ENCODE peak calls at places on chromosomes 6 and 20, in six cellular contexts. C is HCT116, J is HepG2, X is H1, W is GM12878, Q is SK-N-SH. G is an unnamed sample.

GRCh38 chr20:768426-768978 is at the start of gene SLC52A3:
- DNase-seq in X (peak), J (peak), Q (no peak), C (peak), W (no peak), G (peak)

GRCh38 chr20:24684954-24685691 is 215.7 kb downstream of the SYNDIG1 start:
- DNase-seq in W (no peak), Q (no peak), C (no peak), J (no peak), X (no peak), G (no peak)

GRCh38 chr6:96499781-96500180 is 21.8 kb upstream of the UFL1 start:
- DNase-seq in C (no peak), Q (no peak), W (no peak), J (no peak), X (no peak), G (no peak)

GRCh38 chr6:154613137-154613676 is 102.7 kb upstream of the CNKSR3 start:
- DNase-seq in C (no peak), Q (no peak), X (no peak), J (no peak), W (no peak), G (no peak)

GRCh38 chr6:129104560-129104959 is 221.6 kb downstream of the LAMA2 start:
- DNase-seq in J (no peak), X (no peak), Q (no peak), C (no peak), W (no peak), G (no peak)

GRCh38 chr6:34059914-34060313 is 86.0 kb downstream of the GRM4 start:
- DNase-seq in C (no peak), Q (no peak), X (no peak), W (no peak), J (no peak), G (no peak)

GRCh38 chr20:44120676-44121425 is 66.1 kb downstream of the JPH2 start:
- DNase-seq in Q (no peak), X (no peak), J (no peak), C (no peak), W (no peak), G (no peak)

GRCh38 chr6:2099870-2100269 is 145.5 kb downstream of the GMDS start:
- DNase-seq in C (no peak), Q (no peak), X (no peak), J (no peak), W (no peak), G (no peak)

GRCh38 chr6:16871047-16871446 is 109.8 kb upstream of the ATXN1 start:
- DNase-seq in C (no peak), X (no peak), Q (no peak), W (no peak), J (no peak), G (no peak)

GRCh38 chr20:48530957-48531356 is 296.8 kb downstream of the PREX1 start:
- DNase-seq in Q (no peak), X (no peak), W (no peak), J (no peak), C (no peak), G (peak)

GRCh38 chr6:81382852-81383251 is 369.6 kb downstream of the TENT5A start:
- DNase-seq in Q (no peak), C (no peak), J (no peak), X (no peak), W (no peak), G (no peak)

GRCh38 chr20:23061713-23062561 is 12.5 kb upstream of the THBD start:
- DNase-seq in X (peak), Q (no peak), C (no peak), W (no peak), J (peak), G (no peak)

GRCh38 chr20:6231551-6231950 is 108.7 kb upstream of the FERMT1 start:
- DNase-seq in Q (no peak), W (no peak), C (no peak), X (no peak), J (no peak), G (no peak)

GRCh38 chr20:34985439-34986310 is 30.0 kb downstream of the MYH7B start:
- DNase-seq in X (no peak), C (no peak), J (no peak), Q (no peak), W (no peak), G (no peak)

GRCh38 chr20:35252037-35252461 is 25.6 kb downstream of the MMP24 start:
- DNase-seq in X (no peak), Q (no peak), C (no peak), J (no peak), W (peak), G (no peak)

GRCh38 chr6:129701721-129702455 is 8.1 kb downstream of the ARHGAP18 start:
- DNase-seq in W (no peak), J (no peak), Q (no peak), X (no peak), C (no peak), G (no peak)

GRCh38 chr20:38573381-38573780 is 7.6 kb upstream of the ADIG start:
- DNase-seq in X (no peak), W (no peak), C (no peak), J (no peak), Q (no peak), G (no peak)

GRCh38 chr6:30154709-30155521 is 6.1 kb downstream of the TRIM10 start:
- DNase-seq in W (no peak), J (peak), C (no peak), Q (no peak), X (no peak), G (peak)

GRCh38 chr6:1906625-1907024 is 296.9 kb downstream of the FOXC1 start:
- DNase-seq in J (no peak), C (no peak), W (no peak), X (no peak), Q (no peak), G (no peak)

GRCh38 chr6:71471718-71472117 is 183.1 kb downstream of the OGFRL1 start:
- DNase-seq in C (no peak), W (no peak), X (no peak), Q (no peak), J (no peak), G (no peak)

GRCh38 chr6:137949686-137950390 is 82.8 kb downstream of the TNFAIP3 start:
- DNase-seq in C (no peak), Q (no peak), W (no peak), J (no peak), X (no peak), G (no peak)

GRCh38 chr6:140043762-140044378 is 669.4 kb upstream of the CITED2 start:
- DNase-seq in C (peak), Q (no peak), J (no peak), W (no peak), X (no peak), G (no peak)

GRCh38 chr6:145823322-145823944 is 8.8 kb upstream of the FBXO30 start:
- DNase-seq in J (no peak), X (no peak), Q (no peak), W (no peak), C (no peak), G (no peak)

GRCh38 chr6:170175644-170176620 is 114.9 kb downstream of the DLL1 start:
- DNase-seq in X (peak), C (no peak), J (no peak), W (no peak), Q (peak), G (no peak)

GRCh38 chr20:25459111-25459830 is 51.8 kb downstream of the GINS1 start:
- DNase-seq in C (no peak), Q (no peak), J (no peak), X (no peak), W (no peak), G (no peak)

GRCh38 chr6:36839819-36840379 is 655 bp upstream of the CPNE5 start:
- DNase-seq in Q (peak), W (no peak), C (peak), X (peak), J (no peak), G (peak)

GRCh38 chr6:168221497-168222079 is 98.0 kb downstream of the DACT2 start:
- DNase-seq in J (no peak), X (no peak), C (no peak), W (no peak), Q (no peak), G (no peak)

GRCh38 chr6:33419580-33420492 is at the start of gene SYNGAP1:
- DNase-seq in J (no peak), Q (peak), C (no peak), W (no peak), X (peak), G (no peak)

GRCh38 chr6:16985484-16986284 is 116.2 kb upstream of the STMND1 start:
- DNase-seq in W (no peak), C (no peak), Q (no peak), J (no peak), X (no peak), G (no peak)

DNA sequence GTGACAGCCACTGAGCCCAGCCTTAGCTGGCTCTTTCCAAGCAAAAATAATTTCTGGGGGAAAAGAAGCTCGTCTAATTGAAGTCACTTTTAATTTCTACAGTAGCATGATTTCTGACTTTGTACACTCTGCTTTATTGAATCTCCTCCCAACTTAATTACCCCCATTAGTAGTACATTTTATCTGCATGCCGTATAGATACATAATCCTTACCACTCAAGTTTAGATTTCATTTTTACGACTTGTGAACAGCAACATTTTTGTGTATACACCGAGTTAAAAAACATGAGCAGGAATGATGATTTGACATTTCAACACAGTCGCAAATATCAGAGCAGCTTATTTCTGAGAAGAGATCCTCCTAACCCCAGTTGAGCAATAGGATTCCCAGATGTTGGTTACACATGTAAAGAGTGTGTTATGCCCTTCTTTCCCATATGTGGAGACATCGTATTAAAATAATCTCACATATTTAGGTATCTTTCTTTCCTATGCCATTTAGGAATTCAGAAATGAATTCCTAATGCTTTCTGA is 127.3 kb upstream of the MTHFD1L start:
- DNase-seq in J (no peak), C (no peak), W (no peak), Q (no peak), X (no peak), G (no peak)
- TF ChIP-seq JUND in J (no peak), C (no peak), W (no peak), Q (no peak), X (no peak), G (no peak)

GRCh38 chr20:57002066-57002570 is 264.3 kb downstream of the BMP7 start:
- DNase-seq in J (no peak), Q (no peak), C (no peak), W (no peak), X (no peak), G (no peak)

GRCh38 chr20:57001126-57001767 is 265.2 kb downstream of the BMP7 start:
- DNase-seq in X (no peak), C (no peak), Q (no peak), W (no peak), J (no peak), G (no peak)

GRCh38 chr20:57003012-57003411 is 263.4 kb downstream of the BMP7 start:
- DNase-seq in X (no peak), W (no peak), C (no peak), J (no peak), Q (no peak), G (no peak)

GRCh38 chr20:56998438-56998837 is 268.0 kb downstream of the BMP7 start:
- DNase-seq in C (no peak), J (no peak), Q (no peak), X (no peak), W (no peak), G (no peak)

DNA sequence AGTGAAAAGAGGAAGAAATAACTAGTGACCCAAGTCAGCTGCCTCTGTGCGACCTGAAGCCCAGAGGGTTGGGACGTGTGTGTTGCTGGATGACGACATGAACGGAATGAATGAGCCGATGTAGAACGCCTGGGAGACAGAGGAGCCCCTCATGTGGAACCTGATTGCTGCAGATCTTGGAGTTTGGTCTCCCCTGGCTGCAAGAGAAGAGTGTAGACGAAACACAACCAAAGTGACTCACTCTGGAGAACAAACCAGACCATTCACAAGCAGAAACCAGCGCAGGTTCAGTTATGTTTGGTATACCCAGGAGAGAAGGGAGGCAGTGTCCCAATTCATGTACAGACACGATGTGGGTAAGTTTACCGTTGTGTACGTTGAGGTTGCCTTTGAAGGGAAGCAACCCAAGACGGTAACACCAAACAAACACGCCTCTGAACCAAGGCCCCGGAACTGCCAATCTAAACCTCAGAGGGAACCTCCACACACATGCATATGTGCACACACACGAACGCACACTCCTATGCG is 265.9 kb downstream of the BMP7 start:
- DNase-seq in Q (no peak), C (no peak), X (no peak), J (no peak), W (no peak), G (no peak)
- TF ChIP-seq JUND in Q (no peak), C (no peak), X (no peak), J (no peak), W (no peak), G (no peak)

DNA sequence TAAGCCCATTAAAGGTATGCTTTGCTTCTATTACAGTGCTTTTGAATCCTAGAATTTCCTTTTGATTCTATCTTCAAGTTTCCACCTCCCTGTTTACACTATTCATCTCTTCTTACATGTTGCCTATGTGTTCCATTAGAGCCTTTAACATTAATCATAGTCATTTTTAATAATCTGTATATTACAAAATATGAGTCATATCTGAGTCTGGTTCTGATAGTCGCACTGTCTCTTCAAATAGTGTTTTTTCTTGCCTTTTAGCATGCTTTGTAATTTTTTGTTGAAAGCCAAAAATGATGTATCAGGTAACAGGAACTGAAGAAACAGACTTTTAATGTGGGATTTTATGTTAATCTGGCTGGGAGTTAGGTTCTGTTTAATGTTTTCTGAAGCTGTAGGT is 68.4 kb downstream of the DNAAF9 start:
- DNase-seq in X (no peak), Q (no peak), C (no peak), J (no peak), W (no peak), G (no peak)
- TF ChIP-seq JUND in X (no peak), Q (peak), C (no peak), J (no peak), W (no peak), G (no peak)

DNA sequence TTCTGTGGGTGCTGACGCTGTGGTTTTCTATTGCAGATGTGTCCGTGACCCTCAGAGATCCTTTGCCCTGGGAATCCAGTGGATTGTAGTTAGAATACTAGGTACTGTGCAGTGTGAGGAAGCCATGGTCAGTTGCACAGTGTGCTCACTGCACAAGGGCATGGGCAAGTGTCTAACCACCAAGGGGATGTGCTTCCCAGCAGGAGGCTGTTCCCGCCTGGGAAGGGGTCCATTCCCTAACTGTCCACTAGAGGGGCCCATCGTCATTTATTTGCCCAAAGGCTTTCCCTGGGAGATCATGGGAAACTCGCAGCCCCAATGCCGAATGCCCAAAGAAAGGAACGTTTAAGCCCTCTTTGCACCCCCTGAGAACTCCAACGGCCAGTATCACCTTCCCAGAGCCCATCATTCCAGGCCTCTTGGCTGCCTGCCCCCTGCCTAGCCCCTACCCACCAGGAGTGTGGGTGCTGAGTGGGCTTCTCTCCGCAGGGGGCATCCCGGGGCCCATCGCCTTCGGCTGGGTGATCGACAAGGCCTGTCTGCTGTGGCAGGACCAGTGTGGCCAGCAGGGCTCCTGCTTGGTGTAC is 26.2 kb downstream of the SLCO4A1 start:
- DNase-seq in X (peak), W (no peak), Q (peak), J (peak), C (peak), G (peak)
- TF ChIP-seq JUND in X (no peak), W (no peak), Q (no peak), J (no peak), C (no peak), G (no peak)

GRCh38 chr20:11255455-11255854 is 581.7 kb upstream of the JAG1 start:
- DNase-seq in Q (no peak), C (no peak), W (no peak), X (no peak), J (no peak), G (no peak)

GRCh38 chr20:11261533-11262000 is 587.8 kb upstream of the JAG1 start:
- DNase-seq in W (peak), Q (no peak), C (no peak), X (no peak), J (no peak), G (no peak)

GRCh38 chr20:11260611-11261010 is 586.8 kb upstream of the JAG1 start:
- DNase-seq in Q (no peak), W (no peak), J (no peak), C (no peak), X (no peak), G (no peak)

GRCh38 chr20:11252447-11252846 is 578.6 kb upstream of the JAG1 start:
- DNase-seq in X (no peak), J (no peak), C (no peak), W (no peak), Q (no peak), G (no peak)

DNA sequence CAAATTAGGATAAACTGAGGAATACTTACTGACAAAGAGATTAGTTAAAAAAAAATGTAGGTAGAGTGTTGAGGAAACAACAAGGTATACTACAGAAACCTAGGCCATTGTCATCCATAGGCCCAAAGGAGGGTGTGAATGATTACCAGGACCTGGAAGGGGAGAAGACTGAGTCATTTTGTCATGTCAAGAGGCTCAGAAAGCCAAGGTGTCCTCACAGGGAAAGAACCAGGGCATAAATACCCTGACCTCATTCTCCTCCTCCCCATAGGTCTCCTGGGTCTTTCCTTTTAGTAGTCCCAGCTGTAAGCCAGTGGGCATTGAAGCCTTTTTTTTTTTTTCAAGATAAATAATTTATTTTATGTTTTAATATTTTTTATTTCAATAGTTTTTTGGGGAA is 582.1 kb upstream of the JAG1 start:
- DNase-seq in C (no peak), X (no peak), Q (no peak), W (no peak), J (no peak), G (no peak)
- TF ChIP-seq JUND in C (no peak), X (no peak), Q (no peak), W (no peak), J (no peak), G (no peak)

DNA sequence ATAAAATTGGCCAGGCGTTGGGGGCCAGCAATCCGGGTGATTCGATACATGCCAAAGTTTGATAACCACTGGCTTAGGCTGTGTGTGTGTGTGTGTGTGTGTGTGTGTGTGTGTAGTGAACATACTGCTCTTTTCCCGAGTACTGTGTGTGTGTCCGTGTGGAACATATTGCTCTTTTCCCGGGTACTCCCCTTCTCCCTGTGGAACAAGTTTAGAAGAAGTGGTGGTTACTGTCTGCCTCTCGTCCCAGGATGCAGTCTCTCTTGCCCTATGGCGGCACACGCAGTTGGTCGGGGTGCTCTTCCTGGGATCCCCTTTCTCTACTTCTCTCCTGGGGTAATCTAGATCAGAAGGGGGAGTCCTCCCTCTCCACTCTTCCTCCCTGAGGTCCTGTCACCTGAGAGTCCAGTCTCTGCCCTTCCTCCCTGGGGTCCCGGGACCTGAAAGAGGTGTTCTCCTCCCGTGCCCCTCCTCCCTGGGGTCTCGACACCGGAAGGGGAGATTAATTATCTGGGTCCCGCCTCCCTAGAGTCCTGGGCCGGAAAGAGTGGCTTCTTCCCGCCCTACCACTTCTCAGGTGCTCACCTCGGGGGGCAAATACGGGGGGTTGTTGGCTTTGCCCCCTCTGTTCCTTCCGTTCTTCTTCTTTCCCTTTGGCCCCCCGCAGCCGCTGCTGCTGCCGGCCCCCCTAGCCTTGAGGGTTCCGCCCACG is 516 bp downstream of the GTPBP2 start:
- DNase-seq in W (no peak), J (peak), C (peak), Q (peak), X (peak), G (no peak)
- TF ChIP-seq JUND in W (no peak), J (no peak), C (no peak), Q (no peak), X (no peak), G (no peak)

G was measured in T47D.